ENCODE peak calls at places on chromosomes 3 and 15, in six cellular contexts. Q, C, P, U, N and F are unnamed samples.

GRCh38 chr3:155130001-155130400 is 49.9 kb downstream of the MME start:
- DNase-seq in P (no peak), U (no peak), Q (no peak), C (no peak), N (no peak), F (no peak)

GRCh38 chr15:63072023-63072650 is 29.6 kb downstream of the TPM1 start:
- DNase-seq in C (no peak), N (no peak), U (no peak), P (no peak), Q (no peak), F (no peak)

GRCh38 chr3:19074257-19074938 is 73.9 kb upstream of the KCNH8 start:
- DNase-seq in N (peak; percentile 84), U (no peak), P (no peak), Q (no peak), C (no peak), F (no peak)

GRCh38 chr15:80480909-80481308 is 76.7 kb downstream of the ARNT2 start:
- DNase-seq in P (peak; percentile 97), N (peak; percentile 48), C (peak; percentile 94), U (no peak), Q (no peak), F (peak; percentile 93)

GRCh38 chr3:159668461-159668860 is 320.2 kb upstream of the IL12A start:
- DNase-seq in C (no peak), Q (no peak), P (no peak), N (no peak), U (no peak), F (no peak)

GRCh38 chr15:99916668-99917223 is 183.5 kb upstream of the LYSMD4 start:
- DNase-seq in N (no peak), P (no peak), Q (no peak), U (no peak), C (no peak), F (no peak)

GRCh38 chr15:68409736-68410370 is 22.1 kb downstream of the ITGA11 start:
- DNase-seq in C (no peak), Q (no peak), U (no peak), N (no peak), P (no peak), F (no peak)

GRCh38 chr3:51679318-51679717 is 8.3 kb downstream of the TEX264 start:
- DNase-seq in N (no peak), C (no peak), U (no peak), Q (no peak), P (no peak), F (no peak)

GRCh38 chr3:44326035-44326434 is 12.5 kb upstream of the TCAIM start:
- DNase-seq in U (no peak), C (peak; percentile 42), Q (no peak), N (no peak), P (peak; percentile 61), F (peak; percentile 31)

GRCh38 chr15:89770041-89770440 is 6.1 kb upstream of the MESP2 start:
- DNase-seq in Q (no peak), C (peak; percentile 47), N (no peak), P (peak; percentile 43), U (no peak), F (peak; percentile 51)

GRCh38 chr3:133763797-133764734 is 17.9 kb downstream of the TF start:
- DNase-seq in C (no peak), N (no peak), U (no peak), Q (no peak), P (peak; percentile 6), F (no peak)

GRCh38 chr3:42666577-42666998 is 13.1 kb downstream of the ZBTB47 start:
- DNase-seq in U (no peak), C (no peak), N (no peak), P (no peak), Q (no peak), F (no peak)